ENCODE peak calls at places on chromosomes 6 and 20, in six cellular contexts. U is midbrain, W is SJCRH30, J is type B pancreatic cell, S is SHP77, A is AML-193. V is an unnamed sample.

GRCh38 chr6:46715106-46715505 is 20.1 kb downstream of the PLA2G7 start:
- DNase-seq in U (no peak), W (no peak), J (no peak), S (no peak), A (peak; percentile 73), V (no peak)

GRCh38 chr20:47598911-47599745 is 97.4 kb downstream of the NCOA3 start:
- DNase-seq in U (no peak), W (no peak), J (no peak), S (no peak), A (no peak), V (no peak)

GRCh38 chr6:27752038-27752885 is 159.9 kb downstream of the OR2B2 start:
- DNase-seq in U (peak; percentile 85), W (peak; percentile 84), J (no peak), S (peak; percentile 73), A (peak; percentile 83), V (peak; percentile 40)

GRCh38 chr6:33276864-33277662 is at the start of gene B3GALT4:
- DNase-seq in U (peak; percentile 38), W (peak; percentile 43), J (peak; percentile 85), S (peak; percentile 84), A (no peak), V (peak; percentile 97)

GRCh38 chr6:166586424-166587156 is at the start of gene RAMACL:
- DNase-seq in U (no peak), W (peak; percentile 38), J (no peak), S (peak; percentile 8), A (no peak), V (no peak)

GRCh38 chr6:71855406-71855805 is 30.9 kb upstream of the RIMS1 start:
- DNase-seq in U (peak; percentile 0), W (no peak), J (no peak), S (no peak), A (no peak), V (no peak)

GRCh38 chr6:154247119-154247814 is 109.3 kb downstream of the IPCEF1 start:
- DNase-seq in U (peak; percentile 16), W (peak; percentile 48), J (no peak), S (no peak), A (peak; percentile 55), V (no peak)

GRCh38 chr6:166307082-166307980 is 861 bp downstream of the PRR18 start:
- DNase-seq in U (peak; percentile 27), W (no peak), J (no peak), S (no peak), A (no peak), V (no peak)

GRCh38 chr6:46628976-46629375 is 23.6 kb downstream of the CYP39A1 start:
- DNase-seq in U (no peak), W (no peak), J (no peak), S (no peak), A (no peak), V (no peak)

GRCh38 chr20:32764000-32764960 is 2.1 kb downstream of the DNMT3B start:
- DNase-seq in U (no peak), W (no peak), J (no peak), S (no peak), A (no peak), V (no peak)

GRCh38 chr6:16227605-16228004 is 10.8 kb upstream of the GMPR start:
- DNase-seq in U (no peak), W (no peak), J (no peak), S (no peak), A (no peak), V (no peak)

GRCh38 chr6:42758756-42759430 is 13.0 kb upstream of the TBCC start:
- DNase-seq in U (no peak), W (peak; percentile 31), J (no peak), S (no peak), A (no peak), V (no peak)

GRCh38 chr20:43293068-43293786 is 103.5 kb upstream of the PTPRT start:
- DNase-seq in U (no peak), W (peak; percentile 9), J (no peak), S (no peak), A (no peak), V (no peak)

GRCh38 chr20:8454137-8454712 is 322.2 kb downstream of the PLCB1 start:
- DNase-seq in U (no peak), W (peak; percentile 62), J (no peak), S (peak; percentile 58), A (peak; percentile 78), V (no peak)

GRCh38 chr20:29409833-29410804 is 1847.3 kb upstream of the DEFB115 start:
- DNase-seq in U (no peak), W (no peak), J (no peak), S (peak; percentile 18), A (no peak), V (no peak)

GRCh38 chr20:57429579-57430202 is 38.5 kb downstream of the RBM38 start:
- DNase-seq in U (no peak), W (no peak), J (no peak), S (no peak), A (peak; percentile 77), V (no peak)

GRCh38 chr6:136921936-136922679 is at the start of gene SLC35D3:
- DNase-seq in U (no peak), W (peak; percentile 49), J (peak; percentile 71), S (peak; percentile 36), A (no peak), V (no peak)

GRCh38 chr6:147950623-147950987 is 392.0 kb upstream of the SASH1 start:
- DNase-seq in U (no peak), W (no peak), J (no peak), S (no peak), A (no peak), V (no peak)

V was measured in NCI-H510A.